ENCODE peak calls at places on chromosomes 7 and 10, in eight cellular contexts. B, D, X, I, P, Z, V and U are unnamed samples.

GRCh38 chr7:137754076-137754851 is 92.5 kb downstream of the DGKI start:
- DNase-seq in B (no peak), D (no peak), X (no peak), I (no peak), P (no peak), Z (no peak), V (peak), U (no peak)

GRCh38 chr7:128098629-128099028 is 67.4 kb upstream of the LRRC4 start:
- DNase-seq in B (no peak), D (no peak), X (no peak), I (no peak), P (no peak), Z (no peak), V (no peak), U (no peak)

GRCh38 chr7:370775-371118 is 80.8 kb downstream of the FOXL3 start:
- DNase-seq in B (no peak), D (no peak), X (no peak), I (no peak), P (no peak), Z (no peak), V (no peak), U (no peak)

GRCh38 chr7:105389090-105389650 is 449 bp upstream of the SRPK2 start:
- DNase-seq in B (no peak), D (peak), X (peak), I (peak), P (peak), Z (peak), V (peak), U (no peak)

GRCh38 chr10:102409604-102410426 is 8.8 kb downstream of the PSD start:
- DNase-seq in B (peak), D (no peak), X (no peak), I (no peak), P (peak), Z (no peak), V (no peak), U (no peak)

GRCh38 chr7:152074673-152075072 is 49.2 kb downstream of the GALNT11 start:
- DNase-seq in B (no peak), D (no peak), X (no peak), I (no peak), P (no peak), Z (no peak), V (no peak), U (no peak)

GRCh38 chr10:14560274-14560673 is 214.4 kb downstream of the FAM107B start:
- DNase-seq in B (no peak), D (peak), X (peak), I (no peak), P (peak), Z (peak), V (peak), U (no peak)

GRCh38 chr10:80694930-80695329 is 157.2 kb downstream of the SH2D4B start:
- DNase-seq in B (no peak), D (no peak), X (no peak), I (no peak), P (no peak), Z (no peak), V (no peak), U (no peak)

GRCh38 chr10:96238889-96239624 is 32.3 kb downstream of the BLNK start:
- DNase-seq in B (no peak), D (no peak), X (no peak), I (no peak), P (no peak), Z (no peak), V (no peak), U (no peak)

GRCh38 chr7:156903232-156903909 is 10.4 kb upstream of the LMBR1 start:
- DNase-seq in B (no peak), D (peak), X (peak), I (no peak), P (peak), Z (no peak), V (no peak), U (no peak)

GRCh38 chr10:17273403-17273802 is 45.4 kb downstream of the VIM start:
- DNase-seq in B (no peak), D (peak), X (no peak), I (peak), P (peak), Z (no peak), V (no peak), U (no peak)

GRCh38 chr10:93495654-93496321 is 624 bp upstream of the CEP55 start:
- DNase-seq in B (no peak), D (no peak), X (peak), I (peak), P (no peak), Z (no peak), V (peak), U (no peak)

GRCh38 chr10:14954001-14954770 is at the start of gene DCLRE1C:
- DNase-seq in B (peak), D (peak), X (peak), I (peak), P (peak), Z (peak), V (peak), U (peak)

GRCh38 chr10:124125305-124126116 is 32.1 kb upstream of the CHST15 start:
- DNase-seq in B (peak), D (no peak), X (peak), I (peak), P (peak), Z (no peak), V (no peak), U (no peak)

GRCh38 chr7:29287366-29287765 is 92.8 kb downstream of the CHN2 start:
- DNase-seq in B (no peak), D (peak), X (no peak), I (no peak), P (peak), Z (no peak), V (no peak), U (no peak)

GRCh38 chr7:81159402-81159801 is 240.6 kb upstream of the SEMA3C start:
- DNase-seq in B (no peak), D (no peak), X (no peak), I (no peak), P (peak), Z (no peak), V (no peak), U (no peak)

GRCh38 chr7:117505238-117505637 is 25.4 kb downstream of the CFTR start:
- DNase-seq in B (no peak), D (no peak), X (peak), I (no peak), P (no peak), Z (no peak), V (no peak), U (no peak)

GRCh38 chr10:97024181-97025073 is 161.3 kb downstream of the SLIT1 start:
- DNase-seq in B (no peak), D (peak), X (no peak), I (peak), P (peak), Z (peak), V (no peak), U (no peak)

GRCh38 chr7:877312-878232 is 1.2 kb downstream of the GET4 start:
- DNase-seq in B (no peak), D (no peak), X (peak), I (peak), P (no peak), Z (no peak), V (no peak), U (no peak)